ENCODE peak calls at places on chromosome 5, in five cellular contexts. One of them, this sample, is unnamed.

GRCh38 chr5:179549973-179550510 is 312 bp upstream of the RUFY1 start:
- DNase-seq in heart left ventricle: peak; percentile 74
- DNase-seq in stimulated activated CD4-positive, alpha-beta T cell treated with anti-CD3 and anti-CD28 coated beads, TNF-alpha, amount 100 ng/mL, for 24 hours: no peak
- DNase-seq in NCI-H146: peak; percentile 39
- DNase-seq in GM06990: peak; percentile 75
- DNase-seq in this sample: no peak

GRCh38 chr5:107607656-107608368 is 62.9 kb downstream of the EFNA5 start:
- DNase-seq in heart left ventricle: no peak
- DNase-seq in stimulated activated CD4-positive, alpha-beta T cell treated with anti-CD3 and anti-CD28 coated beads, TNF-alpha, amount 100 ng/mL, for 24 hours: no peak
- DNase-seq in GM06990: no peak
- DNase-seq in NCI-H146: peak; percentile 11
- DNase-seq in this sample: no peak

GRCh38 chr5:147567917-147568598 is 58.2 kb upstream of the DPYSL3 start:
- DNase-seq in GM06990: no peak
- DNase-seq in NCI-H146: peak; percentile 87
- DNase-seq in stimulated activated CD4-positive, alpha-beta T cell treated with anti-CD3 and anti-CD28 coated beads, TNF-alpha, amount 100 ng/mL, for 24 hours: no peak
- DNase-seq in heart left ventricle: no peak
- DNase-seq in this sample: peak; percentile 40

GRCh38 chr5:176359658-176360057 is 1.9 kb downstream of the KIAA1191 start:
- DNase-seq in heart left ventricle: no peak
- DNase-seq in stimulated activated CD4-positive, alpha-beta T cell treated with anti-CD3 and anti-CD28 coated beads, TNF-alpha, amount 100 ng/mL, for 24 hours: no peak
- DNase-seq in NCI-H146: no peak
- DNase-seq in GM06990: no peak
- DNase-seq in this sample: no peak

GRCh38 chr5:133969654-133970324 is 1.4 kb upstream of the C5orf15 start:
- DNase-seq in stimulated activated CD4-positive, alpha-beta T cell treated with anti-CD3 and anti-CD28 coated beads, TNF-alpha, amount 100 ng/mL, for 24 hours: no peak
- DNase-seq in heart left ventricle: no peak
- DNase-seq in GM06990: no peak
- DNase-seq in NCI-H146: no peak
- DNase-seq in this sample: no peak

GRCh38 chr5:10507575-10508024 is 56.3 kb upstream of the ANKRD33B start:
- DNase-seq in heart left ventricle: no peak
- DNase-seq in GM06990: no peak
- DNase-seq in NCI-H146: no peak
- DNase-seq in stimulated activated CD4-positive, alpha-beta T cell treated with anti-CD3 and anti-CD28 coated beads, TNF-alpha, amount 100 ng/mL, for 24 hours: no peak
- DNase-seq in this sample: no peak

GRCh38 chr5:55225346-55225745 is 1.8 kb downstream of the MCIDAS start:
- DNase-seq in heart left ventricle: no peak
- DNase-seq in stimulated activated CD4-positive, alpha-beta T cell treated with anti-CD3 and anti-CD28 coated beads, TNF-alpha, amount 100 ng/mL, for 24 hours: no peak
- DNase-seq in GM06990: no peak
- DNase-seq in NCI-H146: no peak
- DNase-seq in this sample: no peak

GRCh38 chr5:52374286-52374685 is 413.4 kb upstream of the ITGA1 start:
- DNase-seq in stimulated activated CD4-positive, alpha-beta T cell treated with anti-CD3 and anti-CD28 coated beads, TNF-alpha, amount 100 ng/mL, for 24 hours: no peak
- DNase-seq in heart left ventricle: no peak
- DNase-seq in GM06990: no peak
- DNase-seq in NCI-H146: no peak
- DNase-seq in this sample: no peak

GRCh38 chr5:168851902-168852321 is 272.7 kb upstream of the PANK3 start:
- DNase-seq in NCI-H146: no peak
- DNase-seq in GM06990: no peak
- DNase-seq in stimulated activated CD4-positive, alpha-beta T cell treated with anti-CD3 and anti-CD28 coated beads, TNF-alpha, amount 100 ng/mL, for 24 hours: no peak
- DNase-seq in heart left ventricle: no peak
- DNase-seq in this sample: no peak

GRCh38 chr5:145531038-145531734 is 304.0 kb downstream of the PRELID2 start:
- DNase-seq in NCI-H146: no peak
- DNase-seq in heart left ventricle: no peak
- DNase-seq in stimulated activated CD4-positive, alpha-beta T cell treated with anti-CD3 and anti-CD28 coated beads, TNF-alpha, amount 100 ng/mL, for 24 hours: no peak
- DNase-seq in GM06990: no peak
- DNase-seq in this sample: no peak

GRCh38 chr5:5421149-5421960 is 1.1 kb upstream of the ICE1 start:
- DNase-seq in GM06990: peak; percentile 22
- DNase-seq in stimulated activated CD4-positive, alpha-beta T cell treated with anti-CD3 and anti-CD28 coated beads, TNF-alpha, amount 100 ng/mL, for 24 hours: no peak
- DNase-seq in heart left ventricle: no peak
- DNase-seq in NCI-H146: peak; percentile 12
- DNase-seq in this sample: peak; percentile 2

GRCh38 chr5:76473676-76474075 is 70.6 kb downstream of the IQGAP2 start:
- DNase-seq in stimulated activated CD4-positive, alpha-beta T cell treated with anti-CD3 and anti-CD28 coated beads, TNF-alpha, amount 100 ng/mL, for 24 hours: peak; percentile 53
- DNase-seq in NCI-H146: no peak
- DNase-seq in heart left ventricle: no peak
- DNase-seq in GM06990: no peak
- DNase-seq in this sample: no peak

GRCh38 chr5:108521011-108521700 is 139.3 kb upstream of the FBXL17 start:
- DNase-seq in NCI-H146: no peak
- DNase-seq in stimulated activated CD4-positive, alpha-beta T cell treated with anti-CD3 and anti-CD28 coated beads, TNF-alpha, amount 100 ng/mL, for 24 hours: no peak
- DNase-seq in GM06990: peak; percentile 72
- DNase-seq in heart left ventricle: no peak
- DNase-seq in this sample: no peak

GRCh38 chr5:133827001-133827400 is 141.4 kb downstream of the C5orf15 start:
- DNase-seq in heart left ventricle: no peak
- DNase-seq in NCI-H146: peak; percentile 76
- DNase-seq in GM06990: no peak
- DNase-seq in stimulated activated CD4-positive, alpha-beta T cell treated with anti-CD3 and anti-CD28 coated beads, TNF-alpha, amount 100 ng/mL, for 24 hours: no peak
- DNase-seq in this sample: peak; percentile 95

GRCh38 chr5:161549106-161549505 is 2.6 kb upstream of the GABRB2 start:
- DNase-seq in stimulated activated CD4-positive, alpha-beta T cell treated with anti-CD3 and anti-CD28 coated beads, TNF-alpha, amount 100 ng/mL, for 24 hours: no peak
- DNase-seq in GM06990: no peak
- DNase-seq in heart left ventricle: no peak
- DNase-seq in NCI-H146: no peak
- DNase-seq in this sample: no peak

GRCh38 chr5:156815988-156816599 is 34.0 kb upstream of the PPP1R2B start:
- DNase-seq in GM06990: no peak
- DNase-seq in heart left ventricle: peak; percentile 61
- DNase-seq in stimulated activated CD4-positive, alpha-beta T cell treated with anti-CD3 and anti-CD28 coated beads, TNF-alpha, amount 100 ng/mL, for 24 hours: peak; percentile 3
- DNase-seq in NCI-H146: no peak
- DNase-seq in this sample: peak; percentile 1

GRCh38 chr5:132528866-132529634 is 14.3 kb downstream of the IL5 start:
- DNase-seq in GM06990: peak; percentile 25
- DNase-seq in NCI-H146: no peak
- DNase-seq in stimulated activated CD4-positive, alpha-beta T cell treated with anti-CD3 and anti-CD28 coated beads, TNF-alpha, amount 100 ng/mL, for 24 hours: no peak
- DNase-seq in heart left ventricle: no peak
- DNase-seq in this sample: no peak

GRCh38 chr5:141373673-141374317 is at the start of gene PCDHGA6:
- DNase-seq in stimulated activated CD4-positive, alpha-beta T cell treated with anti-CD3 and anti-CD28 coated beads, TNF-alpha, amount 100 ng/mL, for 24 hours: no peak
- DNase-seq in heart left ventricle: no peak
- DNase-seq in GM06990: no peak
- DNase-seq in NCI-H146: no peak
- DNase-seq in this sample: no peak

GRCh38 chr5:155620819-155621410 is 607.4 kb downstream of the KIF4B start:
- DNase-seq in GM06990: no peak
- DNase-seq in NCI-H146: no peak
- DNase-seq in stimulated activated CD4-positive, alpha-beta T cell treated with anti-CD3 and anti-CD28 coated beads, TNF-alpha, amount 100 ng/mL, for 24 hours: no peak
- DNase-seq in heart left ventricle: no peak
- DNase-seq in this sample: no peak

GRCh38 chr5:102681403-102681983 is 73.6 kb upstream of the PAM start:
- DNase-seq in NCI-H146: peak; percentile 78
- DNase-seq in GM06990: no peak
- DNase-seq in stimulated activated CD4-positive, alpha-beta T cell treated with anti-CD3 and anti-CD28 coated beads, TNF-alpha, amount 100 ng/mL, for 24 hours: peak; percentile 43
- DNase-seq in heart left ventricle: peak; percentile 62
- DNase-seq in this sample: peak; percentile 79

GRCh38 chr5:71591100-71591499 is 4.0 kb downstream of the MCCC2 start:
- DNase-seq in GM06990: no peak
- DNase-seq in heart left ventricle: no peak
- DNase-seq in NCI-H146: no peak
- DNase-seq in stimulated activated CD4-positive, alpha-beta T cell treated with anti-CD3 and anti-CD28 coated beads, TNF-alpha, amount 100 ng/mL, for 24 hours: no peak
- DNase-seq in this sample: no peak

GRCh38 chr5:17182494-17182893 is 34.9 kb upstream of the BASP1 start:
- DNase-seq in NCI-H146: no peak
- DNase-seq in GM06990: no peak
- DNase-seq in heart left ventricle: no peak
- DNase-seq in stimulated activated CD4-positive, alpha-beta T cell treated with anti-CD3 and anti-CD28 coated beads, TNF-alpha, amount 100 ng/mL, for 24 hours: no peak
- DNase-seq in this sample: no peak

GRCh38 chr5:179558912-179559279 is 8.5 kb downstream of the RUFY1 start:
- DNase-seq in stimulated activated CD4-positive, alpha-beta T cell treated with anti-CD3 and anti-CD28 coated beads, TNF-alpha, amount 100 ng/mL, for 24 hours: no peak
- DNase-seq in GM06990: peak; percentile 51
- DNase-seq in heart left ventricle: no peak
- DNase-seq in NCI-H146: peak; percentile 75
- DNase-seq in this sample: peak; percentile 85

GRCh38 chr5:10832987-10833386 is 72.0 kb upstream of the DAP start:
- DNase-seq in heart left ventricle: no peak
- DNase-seq in stimulated activated CD4-positive, alpha-beta T cell treated with anti-CD3 and anti-CD28 coated beads, TNF-alpha, amount 100 ng/mL, for 24 hours: no peak
- DNase-seq in NCI-H146: no peak
- DNase-seq in GM06990: no peak
- DNase-seq in this sample: no peak

GRCh38 chr5:372556-372910 is 51.0 kb downstream of the AHRR start:
- DNase-seq in GM06990: no peak
- DNase-seq in stimulated activated CD4-positive, alpha-beta T cell treated with anti-CD3 and anti-CD28 coated beads, TNF-alpha, amount 100 ng/mL, for 24 hours: no peak
- DNase-seq in heart left ventricle: no peak
- DNase-seq in NCI-H146: no peak
- DNase-seq in this sample: no peak

GRCh38 chr5:94469889-94470288 is 148.5 kb downstream of the KIAA0825 start:
- DNase-seq in heart left ventricle: no peak
- DNase-seq in GM06990: no peak
- DNase-seq in stimulated activated CD4-positive, alpha-beta T cell treated with anti-CD3 and anti-CD28 coated beads, TNF-alpha, amount 100 ng/mL, for 24 hours: no peak
- DNase-seq in NCI-H146: peak; percentile 63
- DNase-seq in this sample: no peak

GRCh38 chr5:143562935-143563334 is 159.4 kb upstream of the NR3C1 start:
- DNase-seq in stimulated activated CD4-positive, alpha-beta T cell treated with anti-CD3 and anti-CD28 coated beads, TNF-alpha, amount 100 ng/mL, for 24 hours: no peak
- DNase-seq in NCI-H146: no peak
- DNase-seq in heart left ventricle: no peak
- DNase-seq in GM06990: no peak
- DNase-seq in this sample: no peak

GRCh38 chr5:109844695-109845094 is 155.0 kb downstream of the MAN2A1 start:
- DNase-seq in GM06990: no peak
- DNase-seq in heart left ventricle: no peak
- DNase-seq in stimulated activated CD4-positive, alpha-beta T cell treated with anti-CD3 and anti-CD28 coated beads, TNF-alpha, amount 100 ng/mL, for 24 hours: no peak
- DNase-seq in NCI-H146: no peak
- DNase-seq in this sample: no peak

GRCh38 chr5:100841358-100842076 is 61.6 kb downstream of the ST8SIA4 start:
- DNase-seq in heart left ventricle: no peak
- DNase-seq in GM06990: no peak
- DNase-seq in NCI-H146: no peak
- DNase-seq in stimulated activated CD4-positive, alpha-beta T cell treated with anti-CD3 and anti-CD28 coated beads, TNF-alpha, amount 100 ng/mL, for 24 hours: no peak
- DNase-seq in this sample: no peak

GRCh38 chr5:102798103-102798502 is 43.0 kb downstream of the PAM start:
- DNase-seq in NCI-H146: peak; percentile 33
- DNase-seq in heart left ventricle: no peak
- DNase-seq in stimulated activated CD4-positive, alpha-beta T cell treated with anti-CD3 and anti-CD28 coated beads, TNF-alpha, amount 100 ng/mL, for 24 hours: no peak
- DNase-seq in GM06990: no peak
- DNase-seq in this sample: no peak

GRCh38 chr5:38420691-38421395 is 135.6 kb downstream of the LIFR start:
- DNase-seq in stimulated activated CD4-positive, alpha-beta T cell treated with anti-CD3 and anti-CD28 coated beads, TNF-alpha, amount 100 ng/mL, for 24 hours: no peak
- DNase-seq in NCI-H146: no peak
- DNase-seq in GM06990: no peak
- DNase-seq in heart left ventricle: no peak
- DNase-seq in this sample: peak; percentile 32

GRCh38 chr5:67246546-67246945 is 49.9 kb upstream of the CD180 start:
- DNase-seq in GM06990: no peak
- DNase-seq in stimulated activated CD4-positive, alpha-beta T cell treated with anti-CD3 and anti-CD28 coated beads, TNF-alpha, amount 100 ng/mL, for 24 hours: no peak
- DNase-seq in NCI-H146: no peak
- DNase-seq in heart left ventricle: no peak
- DNase-seq in this sample: no peak

GRCh38 chr5:157665467-157666085 is 5.8 kb upstream of the C5orf52 start:
- DNase-seq in NCI-H146: no peak
- DNase-seq in stimulated activated CD4-positive, alpha-beta T cell treated with anti-CD3 and anti-CD28 coated beads, TNF-alpha, amount 100 ng/mL, for 24 hours: no peak
- DNase-seq in heart left ventricle: no peak
- DNase-seq in GM06990: no peak
- DNase-seq in this sample: no peak

GRCh38 chr5:140925806-140926205 is 293 bp upstream of the PCDHAC1 start:
- DNase-seq in heart left ventricle: no peak
- DNase-seq in GM06990: no peak
- DNase-seq in stimulated activated CD4-positive, alpha-beta T cell treated with anti-CD3 and anti-CD28 coated beads, TNF-alpha, amount 100 ng/mL, for 24 hours: no peak
- DNase-seq in NCI-H146: no peak
- DNase-seq in this sample: no peak

GRCh38 chr5:1882337-1883119 is at the start of gene IRX4:
- DNase-seq in heart left ventricle: peak; percentile 61
- DNase-seq in NCI-H146: no peak
- DNase-seq in stimulated activated CD4-positive, alpha-beta T cell treated with anti-CD3 and anti-CD28 coated beads, TNF-alpha, amount 100 ng/mL, for 24 hours: no peak
- DNase-seq in GM06990: no peak
- DNase-seq in this sample: no peak

GRCh38 chr5:113891491-113891890 is 378.0 kb downstream of the YTHDC2 start:
- DNase-seq in stimulated activated CD4-positive, alpha-beta T cell treated with anti-CD3 and anti-CD28 coated beads, TNF-alpha, amount 100 ng/mL, for 24 hours: no peak
- DNase-seq in NCI-H146: no peak
- DNase-seq in GM06990: no peak
- DNase-seq in heart left ventricle: no peak
- DNase-seq in this sample: no peak